ENCODE peak calls at places on chromosomes 4 and X, in ten cellular contexts. One of them, this sample, is unnamed.

GRCh38 chr4:81664079-81664478 is 192.4 kb upstream of the RASGEF1B start:
- DNase-seq in activated T-cell treated with anti-CD3 and anti-CD28 coated beads, Interleukin-2, amount 50 U/mL, for 1 hour: no peak
- DNase-seq in T-helper 2 cell: no peak
- DNase-seq in CD8-positive, alpha-beta memory T cell: no peak
- DNase-seq in activated gamma-delta T cell treated with Interleukin-2 at 50 U/mL for 16 hours: no peak
- DNase-seq in omental fat pad: no peak
- DNase-seq in NAMALWA: no peak
- DNase-seq in lower leg skin: no peak
- DNase-seq in retina: no peak
- DNase-seq in DND-41: no peak
- DNase-seq in this sample: no peak

GRCh38 chr4:157172011-157172410 is 48.5 kb upstream of the GRIA2 start:
- DNase-seq in activated T-cell treated with anti-CD3 and anti-CD28 coated beads, Interleukin-2, amount 50 U/mL, for 1 hour: no peak
- DNase-seq in T-helper 2 cell: no peak
- DNase-seq in CD8-positive, alpha-beta memory T cell: no peak
- DNase-seq in activated gamma-delta T cell treated with Interleukin-2 at 50 U/mL for 16 hours: no peak
- DNase-seq in omental fat pad: no peak
- DNase-seq in NAMALWA: no peak
- DNase-seq in lower leg skin: no peak
- DNase-seq in retina: no peak
- DNase-seq in DND-41: no peak
- DNase-seq in this sample: no peak

GRCh38 chrX:8988456-8988855 is 45.5 kb downstream of the FAM9B start:
- DNase-seq in activated T-cell treated with anti-CD3 and anti-CD28 coated beads, Interleukin-2, amount 50 U/mL, for 1 hour: peak
- DNase-seq in T-helper 2 cell: no peak
- DNase-seq in CD8-positive, alpha-beta memory T cell: peak
- DNase-seq in activated gamma-delta T cell treated with Interleukin-2 at 50 U/mL for 16 hours: no peak
- DNase-seq in omental fat pad: no peak
- DNase-seq in NAMALWA: no peak
- DNase-seq in lower leg skin: peak
- DNase-seq in retina: no peak
- DNase-seq in DND-41: peak
- DNase-seq in this sample: peak

GRCh38 chr4:133812236-133812635 is 389.4 kb downstream of the PABPC4L start:
- DNase-seq in activated T-cell treated with anti-CD3 and anti-CD28 coated beads, Interleukin-2, amount 50 U/mL, for 1 hour: no peak
- DNase-seq in T-helper 2 cell: no peak
- DNase-seq in CD8-positive, alpha-beta memory T cell: no peak
- DNase-seq in activated gamma-delta T cell treated with Interleukin-2 at 50 U/mL for 16 hours: no peak
- DNase-seq in omental fat pad: no peak
- DNase-seq in NAMALWA: no peak
- DNase-seq in lower leg skin: peak
- DNase-seq in retina: no peak
- DNase-seq in DND-41: no peak
- DNase-seq in this sample: no peak

GRCh38 chrX:103248553-103248952 is 6.4 kb downstream of the TCEAL8 start:
- DNase-seq in activated T-cell treated with anti-CD3 and anti-CD28 coated beads, Interleukin-2, amount 50 U/mL, for 1 hour: no peak
- DNase-seq in T-helper 2 cell: no peak
- DNase-seq in CD8-positive, alpha-beta memory T cell: peak
- DNase-seq in activated gamma-delta T cell treated with Interleukin-2 at 50 U/mL for 16 hours: no peak
- DNase-seq in omental fat pad: no peak
- DNase-seq in NAMALWA: peak
- DNase-seq in lower leg skin: no peak
- DNase-seq in retina: peak
- DNase-seq in DND-41: no peak
- DNase-seq in this sample: no peak

GRCh38 chrX:19888419-19888879 is 1.0 kb upstream of the SH3KBP1 start:
- DNase-seq in activated T-cell treated with anti-CD3 and anti-CD28 coated beads, Interleukin-2, amount 50 U/mL, for 1 hour: no peak
- DNase-seq in T-helper 2 cell: peak
- DNase-seq in CD8-positive, alpha-beta memory T cell: peak
- DNase-seq in activated gamma-delta T cell treated with Interleukin-2 at 50 U/mL for 16 hours: peak
- DNase-seq in omental fat pad: no peak
- DNase-seq in NAMALWA: peak
- DNase-seq in lower leg skin: no peak
- DNase-seq in retina: no peak
- DNase-seq in DND-41: peak
- DNase-seq in this sample: peak

GRCh38 chr4:41360214-41360910 is 103.6 kb downstream of the UCHL1 start:
- DNase-seq in activated T-cell treated with anti-CD3 and anti-CD28 coated beads, Interleukin-2, amount 50 U/mL, for 1 hour: no peak
- DNase-seq in T-helper 2 cell: no peak
- DNase-seq in CD8-positive, alpha-beta memory T cell: no peak
- DNase-seq in activated gamma-delta T cell treated with Interleukin-2 at 50 U/mL for 16 hours: no peak
- DNase-seq in omental fat pad: no peak
- DNase-seq in NAMALWA: no peak
- DNase-seq in lower leg skin: peak
- DNase-seq in retina: peak
- DNase-seq in DND-41: no peak
- DNase-seq in this sample: peak

GRCh38 chrX:118627084-118627758 is 100.2 kb upstream of the IL13RA1 start:
- DNase-seq in activated T-cell treated with anti-CD3 and anti-CD28 coated beads, Interleukin-2, amount 50 U/mL, for 1 hour: no peak
- DNase-seq in T-helper 2 cell: no peak
- DNase-seq in CD8-positive, alpha-beta memory T cell: no peak
- DNase-seq in activated gamma-delta T cell treated with Interleukin-2 at 50 U/mL for 16 hours: no peak
- DNase-seq in omental fat pad: no peak
- DNase-seq in NAMALWA: peak
- DNase-seq in lower leg skin: no peak
- DNase-seq in retina: no peak
- DNase-seq in DND-41: no peak
- DNase-seq in this sample: no peak

GRCh38 chr4:94798808-94799207 is 41.1 kb downstream of the BMPR1B start:
- DNase-seq in activated T-cell treated with anti-CD3 and anti-CD28 coated beads, Interleukin-2, amount 50 U/mL, for 1 hour: no peak
- DNase-seq in T-helper 2 cell: no peak
- DNase-seq in CD8-positive, alpha-beta memory T cell: no peak
- DNase-seq in activated gamma-delta T cell treated with Interleukin-2 at 50 U/mL for 16 hours: no peak
- DNase-seq in omental fat pad: no peak
- DNase-seq in NAMALWA: no peak
- DNase-seq in lower leg skin: no peak
- DNase-seq in retina: no peak
- DNase-seq in DND-41: no peak
- DNase-seq in this sample: no peak

GRCh38 chr4:156677136-156677535 is 294.5 kb downstream of the PDGFC start:
- DNase-seq in activated T-cell treated with anti-CD3 and anti-CD28 coated beads, Interleukin-2, amount 50 U/mL, for 1 hour: no peak
- DNase-seq in T-helper 2 cell: no peak
- DNase-seq in CD8-positive, alpha-beta memory T cell: no peak
- DNase-seq in activated gamma-delta T cell treated with Interleukin-2 at 50 U/mL for 16 hours: no peak
- DNase-seq in omental fat pad: no peak
- DNase-seq in NAMALWA: peak
- DNase-seq in lower leg skin: no peak
- DNase-seq in retina: no peak
- DNase-seq in DND-41: no peak
- DNase-seq in this sample: no peak

GRCh38 chr4:123631699-123632098 is 235.1 kb downstream of the SPRY1 start:
- DNase-seq in activated T-cell treated with anti-CD3 and anti-CD28 coated beads, Interleukin-2, amount 50 U/mL, for 1 hour: no peak
- DNase-seq in T-helper 2 cell: no peak
- DNase-seq in CD8-positive, alpha-beta memory T cell: no peak
- DNase-seq in activated gamma-delta T cell treated with Interleukin-2 at 50 U/mL for 16 hours: no peak
- DNase-seq in omental fat pad: no peak
- DNase-seq in NAMALWA: no peak
- DNase-seq in lower leg skin: no peak
- DNase-seq in retina: no peak
- DNase-seq in DND-41: no peak
- DNase-seq in this sample: no peak

GRCh38 chrX:103919336-103919682 is 43.1 kb upstream of the TMSB15B start:
- DNase-seq in activated T-cell treated with anti-CD3 and anti-CD28 coated beads, Interleukin-2, amount 50 U/mL, for 1 hour: no peak
- DNase-seq in T-helper 2 cell: no peak
- DNase-seq in CD8-positive, alpha-beta memory T cell: peak
- DNase-seq in activated gamma-delta T cell treated with Interleukin-2 at 50 U/mL for 16 hours: no peak
- DNase-seq in omental fat pad: no peak
- DNase-seq in NAMALWA: peak
- DNase-seq in lower leg skin: no peak
- DNase-seq in retina: no peak
- DNase-seq in DND-41: peak
- DNase-seq in this sample: no peak

GRCh38 chr4:78610546-78611214 is 59.1 kb downstream of the ANXA3 start:
- DNase-seq in activated T-cell treated with anti-CD3 and anti-CD28 coated beads, Interleukin-2, amount 50 U/mL, for 1 hour: no peak
- DNase-seq in T-helper 2 cell: no peak
- DNase-seq in CD8-positive, alpha-beta memory T cell: peak
- DNase-seq in activated gamma-delta T cell treated with Interleukin-2 at 50 U/mL for 16 hours: no peak
- DNase-seq in omental fat pad: no peak
- DNase-seq in NAMALWA: peak
- DNase-seq in lower leg skin: no peak
- DNase-seq in retina: no peak
- DNase-seq in DND-41: peak
- DNase-seq in this sample: no peak

GRCh38 chr4:116925900-116926457 is 159.4 kb downstream of the TRAM1L1 start:
- DNase-seq in activated T-cell treated with anti-CD3 and anti-CD28 coated beads, Interleukin-2, amount 50 U/mL, for 1 hour: no peak
- DNase-seq in T-helper 2 cell: no peak
- DNase-seq in CD8-positive, alpha-beta memory T cell: no peak
- DNase-seq in activated gamma-delta T cell treated with Interleukin-2 at 50 U/mL for 16 hours: no peak
- DNase-seq in omental fat pad: no peak
- DNase-seq in NAMALWA: no peak
- DNase-seq in lower leg skin: peak
- DNase-seq in retina: peak
- DNase-seq in DND-41: no peak
- DNase-seq in this sample: no peak

GRCh38 chr4:83625807-83626206 is 89.9 kb downstream of the GPAT3 start:
- DNase-seq in activated T-cell treated with anti-CD3 and anti-CD28 coated beads, Interleukin-2, amount 50 U/mL, for 1 hour: no peak
- DNase-seq in T-helper 2 cell: no peak
- DNase-seq in CD8-positive, alpha-beta memory T cell: no peak
- DNase-seq in activated gamma-delta T cell treated with Interleukin-2 at 50 U/mL for 16 hours: no peak
- DNase-seq in omental fat pad: no peak
- DNase-seq in NAMALWA: no peak
- DNase-seq in lower leg skin: no peak
- DNase-seq in retina: no peak
- DNase-seq in DND-41: no peak
- DNase-seq in this sample: no peak